ENCODE peak calls at places on chromosomes 5 and 9, in ten cellular contexts. E is astrocyte; W is vagina; Q is upper lobe of right lung; D is CD4-positive, alpha-beta memory T cell; A is PC-3; G is fibroblast of lung; S is tibial nerve; M is neural progenitor cell; J is Peyer's patch. U is an unnamed sample.

GRCh38 chr5:170963521-170963920 is 101.7 kb downstream of the RANBP17 start:
- DNase-seq in A (no peak), G (no peak), Q (no peak), E (no peak), J (no peak), W (no peak), S (no peak), M (peak; percentile 20), D (no peak), U (no peak)

GRCh38 chr9:94920439-94920951 is 194.0 kb downstream of the AOPEP start:
- DNase-seq in J (no peak), A (no peak), M (no peak), E (peak; percentile 69), D (no peak), W (no peak), G (peak; percentile 72), S (peak; percentile 57), Q (peak; percentile 81), U (no peak)

GRCh38 chr5:142644127-142644526 is 41.8 kb downstream of the FGF1 start:
- DNase-seq in W (no peak), J (no peak), G (no peak), D (no peak), E (no peak), Q (no peak), A (peak; percentile 52), S (no peak), M (no peak), U (peak; percentile 28)

GRCh38 chr5:17187401-17187800 is 30.0 kb upstream of the BASP1 start:
- DNase-seq in Q (no peak), E (peak; percentile 76), D (no peak), M (no peak), J (no peak), W (no peak), G (peak; percentile 44), S (no peak), A (peak; percentile 98), U (peak; percentile 57)

GRCh38 chr9:3215658-3216057 is 310.1 kb downstream of the RFX3 start:
- DNase-seq in D (no peak), G (no peak), M (no peak), A (no peak), S (no peak), Q (no peak), J (no peak), E (no peak), W (no peak), U (no peak)

GRCh38 chr9:93427655-93428379 is 23.7 kb upstream of the FAM120A start:
- DNase-seq in G (no peak), J (no peak), Q (no peak), A (no peak), W (no peak), E (no peak), S (no peak), D (no peak), M (peak; percentile 31), U (no peak)

GRCh38 chr9:116417464-116417863 is 263.9 kb downstream of the PAPPA start:
- DNase-seq in G (no peak), S (no peak), J (no peak), D (no peak), M (no peak), E (no peak), A (no peak), W (no peak), Q (no peak), U (no peak)

GRCh38 chr5:166845044-166845443 is 1446.4 kb upstream of the WWC1 start:
- DNase-seq in M (peak; percentile 61), J (no peak), E (peak; percentile 0), G (peak; percentile 24), S (no peak), Q (no peak), W (no peak), D (no peak), A (no peak), U (peak; percentile 3)

GRCh38 chr5:115599924-115600323 is 2.4 kb downstream of the TICAM2 start:
- DNase-seq in G (no peak), S (no peak), A (no peak), W (no peak), M (no peak), J (no peak), D (no peak), E (peak; percentile 25), Q (no peak), U (no peak)

GRCh38 chr9:91889161-91889560 is 60.9 kb downstream of the ROR2 start:
- DNase-seq in J (no peak), D (no peak), M (no peak), Q (no peak), G (no peak), W (no peak), E (no peak), A (no peak), S (no peak), U (no peak)

GRCh38 chr9:91884746-91885687 is 65.0 kb downstream of the ROR2 start:
- DNase-seq in E (peak; percentile 16), S (no peak), M (peak; percentile 89), Q (no peak), W (no peak), A (no peak), G (peak; percentile 47), J (no peak), D (no peak), U (no peak)

GRCh38 chr9:91885746-91886432 is 64.1 kb downstream of the ROR2 start:
- DNase-seq in Q (no peak), M (no peak), W (no peak), D (no peak), S (no peak), A (no peak), E (no peak), J (no peak), G (no peak), U (no peak)

GRCh38 chr9:91884153-91884552 is 65.9 kb downstream of the ROR2 start:
- DNase-seq in S (no peak), J (no peak), Q (no peak), W (no peak), D (no peak), M (peak; percentile 57), A (no peak), E (no peak), G (no peak), U (no peak)

DNA sequence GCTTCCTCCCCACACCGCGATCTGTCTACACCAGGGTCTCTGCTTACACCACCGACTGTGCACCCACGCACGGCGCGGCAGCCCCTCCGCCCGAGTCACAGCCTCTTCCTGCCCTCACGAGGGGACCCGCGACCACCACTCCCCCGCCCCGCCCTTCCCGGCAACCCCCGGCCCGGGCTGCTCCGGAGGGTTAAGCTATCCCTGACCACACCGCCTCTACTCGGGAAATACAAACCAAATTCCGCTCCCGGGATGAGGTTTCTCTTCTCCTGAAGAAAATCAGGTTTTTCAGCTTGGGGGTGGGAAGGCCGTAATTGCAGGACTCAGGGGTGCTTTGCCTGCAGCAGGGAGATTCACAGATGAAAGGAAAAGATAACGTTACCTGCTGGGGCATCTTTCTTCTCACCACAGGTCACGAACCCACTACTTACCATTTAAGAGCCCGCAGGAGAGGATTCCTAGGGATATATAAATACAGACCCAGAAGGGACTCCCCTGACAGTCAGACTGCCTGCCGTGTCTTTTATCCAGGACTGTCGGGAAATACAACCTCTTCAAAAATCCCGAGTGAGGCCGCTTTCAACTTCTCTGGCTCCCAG is 63.5 kb downstream of the ROR2 start:
- DNase-seq in G (no peak), Q (no peak), S (no peak), W (no peak), J (no peak), E (no peak), M (peak; percentile 71), D (no peak), A (no peak), U (no peak)
- H3K9me3 ChIP-seq in G (no peaks in the 10 kb centered on the region), Q (no peaks in the 10 kb centered on the region), S (no peaks in the 10 kb centered on the region), W (no peaks in the 10 kb centered on the region), J (no peaks in the 10 kb centered on the region), E (no peaks in the 10 kb centered on the region), M (no peaks in the 10 kb centered on the region), D (no peaks in the 10 kb centered on the region), A (no peaks in the 10 kb centered on the region), U (no peaks in the 10 kb centered on the region)

GRCh38 chr9:80158150-80158549 is 586.4 kb downstream of the TLE4 start:
- DNase-seq in S (no peak), M (peak; percentile 9), E (no peak), A (no peak), J (no peak), Q (no peak), D (no peak), G (no peak), W (no peak), U (no peak)

GRCh38 chr9:80157561-80157983 is 585.8 kb downstream of the TLE4 start:
- DNase-seq in Q (no peak), J (no peak), E (peak; percentile 82), D (no peak), M (no peak), A (no peak), S (no peak), G (peak; percentile 79), W (no peak), U (no peak)

GRCh38 chr9:80156725-80157124 is 585.0 kb downstream of the TLE4 start:
- DNase-seq in J (no peak), S (no peak), D (no peak), W (no peak), E (peak; percentile 9), Q (no peak), M (no peak), G (no peak), A (no peak), U (no peak)

GRCh38 chr9:80157128-80157527 is 585.4 kb downstream of the TLE4 start:
- DNase-seq in Q (no peak), S (no peak), W (no peak), D (no peak), J (no peak), M (no peak), E (no peak), A (no peak), G (no peak), U (no peak)

DNA sequence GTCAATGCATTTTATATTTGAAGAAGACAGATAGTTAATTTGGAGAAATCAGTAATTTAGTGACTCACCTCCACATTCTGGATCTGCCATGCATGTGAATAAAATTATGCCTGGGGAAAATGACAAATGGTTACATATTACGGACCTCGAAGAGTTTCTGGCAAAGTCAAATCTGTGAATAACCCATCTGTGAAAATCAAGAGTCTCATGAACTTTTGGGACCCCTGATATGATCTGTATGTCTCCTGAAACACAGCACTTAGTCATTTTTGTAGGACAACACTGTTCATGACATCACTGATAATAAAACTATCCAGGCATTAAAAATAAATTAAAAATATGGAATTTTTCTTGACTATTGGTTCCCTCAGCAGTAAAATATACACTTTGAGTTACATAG is 584.5 kb downstream of the TLE4 start:
- DNase-seq in M (no peak), S (no peak), W (no peak), J (no peak), E (no peak), G (no peak), A (no peak), Q (no peak), D (no peak), U (no peak)
- H3K4me3 ChIP-seq in M (no peak overlapping the region), S (no peak overlapping the region), W (no peak overlapping the region), J (no peak overlapping the region), E (no peak overlapping the region), G (no peak overlapping the region), A (no peak overlapping the region), Q (no peak overlapping the region), D (no peak overlapping the region), U (no peak overlapping the region)

GRCh38 chr9:76592105-76593010 is 133.4 kb downstream of the GCNT1 start:
- DNase-seq in W (no peak), A (no peak), E (peak; percentile 80), S (no peak), D (no peak), Q (no peak), J (no peak), M (peak; percentile 45), G (no peak), U (no peak)
- H3K36me3 ChIP-seq in W (no peaks in the 10 kb centered on the region), A (no peaks in the 10 kb centered on the region), E (no peaks in the 10 kb centered on the region), S (no peaks in the 10 kb centered on the region), D (no peaks in the 10 kb centered on the region), Q (no peaks in the 10 kb centered on the region), J (no peaks in the 10 kb centered on the region), M (no peaks in the 10 kb centered on the region), G (no peaks in the 10 kb centered on the region), U (no peaks in the 10 kb centered on the region)

GRCh38 chr5:3845249-3845648 is 249.6 kb downstream of the IRX1 start:
- DNase-seq in E (peak; percentile 2), Q (no peak), S (no peak), D (no peak), A (no peak), M (no peak), W (no peak), G (no peak), J (no peak), U (no peak)
- H3K9me3 ChIP-seq in E (no peaks in the 10 kb centered on the region), Q (no peaks in the 10 kb centered on the region), S (no peaks in the 10 kb centered on the region), D (no peaks in the 10 kb centered on the region), A (peaks cover 18% of the 10 kb centered on the region), M (no peaks in the 10 kb centered on the region), W (no peaks in the 10 kb centered on the region), G (no peaks in the 10 kb centered on the region), J (no peaks in the 10 kb centered on the region), U (peaks cover 3% of the 10 kb centered on the region)

U was measured in MG63.